ENCODE peak calls at places on chromosomes 11 and 22, in nine cellular contexts. A is body of pancreas; Z is tibial artery; M is stomach; H is WERI-Rb-1; S is endodermal cell; U is cardiac muscle cell; B is thoracic aorta; C is CD4-positive, alpha-beta T cell. R is an unnamed sample. For H3K27me3, the result is how much of the 10 kb centered on the place peaks cover.

GRCh38 chr22:20166703-20167102 is 15.8 kb upstream of the CCDC188 start:
- DNase-seq in A (no peak), Z (no peak), M (no peak), H (no peak), S (no peak), U (no peak), B (no peak), C (no peak), R (no peak)

GRCh38 chr22:48316245-48316875 is 1511.3 kb downstream of the BRD1 start:
- DNase-seq in A (no peak), Z (peak), M (peak), H (peak), S (peak), U (no peak), B (no peak), C (peak), R (no peak)

GRCh38 chr11:134038897-134039470 is 29.9 kb upstream of the JAM3 start:
- DNase-seq in A (no peak), Z (peak), M (no peak), H (peak), S (no peak), U (no peak), B (no peak), C (no peak), R (no peak)

GRCh38 chr11:45798793-45799441 is 6.0 kb upstream of the SLC35C1 start:
- DNase-seq in A (no peak), Z (peak), M (peak), H (no peak), S (no peak), U (peak), B (no peak), C (no peak), R (no peak)

GRCh38 chr22:18064636-18065035 is 13.2 kb upstream of the PEX26 start:
- DNase-seq in A (no peak), Z (no peak), M (no peak), H (no peak), S (no peak), U (no peak), B (no peak), C (no peak), R (no peak)

GRCh38 chr11:29312817-29313216 is 704.0 kb downstream of the KCNA4 start:
- DNase-seq in A (no peak), Z (no peak), M (no peak), H (no peak), S (no peak), U (no peak), B (no peak), C (no peak), R (no peak)

GRCh38 chr11:64156235-64157011 is 9.5 kb downstream of the MACROD1 start:
- DNase-seq in A (peak), Z (no peak), M (no peak), H (peak), S (no peak), U (no peak), B (no peak), C (no peak), R (no peak)

GRCh38 chr22:23396362-23397007 is 183.6 kb downstream of the IGLL1 start:
- DNase-seq in A (no peak), Z (no peak), M (no peak), H (no peak), S (no peak), U (no peak), B (no peak), C (no peak), R (no peak)

GRCh38 chr22:32106930-32107329 is 52.2 kb downstream of the C22orf42 start:
- DNase-seq in A (no peak), Z (no peak), M (no peak), H (no peak), S (peak), U (peak), B (no peak), C (no peak), R (no peak)

GRCh38 chr11:64757549-64758329 is 2.0 kb downstream of the PYGM start:
- DNase-seq in A (no peak), Z (peak), M (no peak), H (peak), S (peak), U (no peak), B (no peak), C (no peak), R (no peak)

GRCh38 chr11:62508336-62509058 is 38.1 kb downstream of the AHNAK start:
- DNase-seq in A (peak), Z (peak), M (peak), H (no peak), S (peak), U (peak), B (no peak), C (no peak), R (no peak)

GRCh38 chr11:117281159-117281558 is 10.0 kb upstream of the BACE1-AS start:
- DNase-seq in A (no peak), Z (no peak), M (no peak), H (no peak), S (peak), U (peak), B (no peak), C (no peak), R (no peak)

GRCh38 chr11:12076840-12077534 is 33.4 kb upstream of the MICAL2 start:
- DNase-seq in A (no peak), Z (no peak), M (no peak), H (no peak), S (no peak), U (no peak), B (no peak), C (no peak), R (no peak)

GRCh38 chr11:13955971-13956421 is 6.5 kb upstream of the SPON1 start:
- DNase-seq in A (peak), Z (peak), M (peak), H (peak), S (peak), U (peak), B (no peak), C (peak), R (peak)

GRCh38 chr11:72683782-72684200 is 9.6 kb upstream of the PDE2A start:
- DNase-seq in A (peak), Z (peak), M (peak), H (peak), S (peak), U (peak), B (no peak), C (peak), R (peak)

GRCh38 chr11:75270896-75271415 is 30.4 kb downstream of the TPBGL start:
- DNase-seq in A (no peak), Z (no peak), M (no peak), H (no peak), S (peak), U (no peak), B (no peak), C (peak), R (no peak)

GRCh38 chr11:116727990-116728389 is 44.8 kb downstream of the BUD13 start:
- DNase-seq in A (no peak), Z (peak), M (no peak), H (no peak), S (no peak), U (no peak), B (no peak), C (no peak), R (no peak)

GRCh38 chr22:35044607-35045390 is 21.2 kb upstream of the ISX start:
- DNase-seq in A (no peak), Z (no peak), M (no peak), H (no peak), S (peak), U (no peak), B (no peak), C (no peak), R (no peak)

GRCh38 chr11:30411383-30411782 is 88.5 kb downstream of the ARL14EP start:
- DNase-seq in A (no peak), Z (no peak), M (no peak), H (no peak), S (no peak), U (no peak), B (no peak), C (no peak), R (no peak)

GRCh38 chr11:70456921-70457532 is 58.7 kb downstream of the CTTN start:
- DNase-seq in A (no peak), Z (no peak), M (no peak), H (no peak), S (peak), U (peak), B (no peak), C (no peak), R (no peak)

DNA sequence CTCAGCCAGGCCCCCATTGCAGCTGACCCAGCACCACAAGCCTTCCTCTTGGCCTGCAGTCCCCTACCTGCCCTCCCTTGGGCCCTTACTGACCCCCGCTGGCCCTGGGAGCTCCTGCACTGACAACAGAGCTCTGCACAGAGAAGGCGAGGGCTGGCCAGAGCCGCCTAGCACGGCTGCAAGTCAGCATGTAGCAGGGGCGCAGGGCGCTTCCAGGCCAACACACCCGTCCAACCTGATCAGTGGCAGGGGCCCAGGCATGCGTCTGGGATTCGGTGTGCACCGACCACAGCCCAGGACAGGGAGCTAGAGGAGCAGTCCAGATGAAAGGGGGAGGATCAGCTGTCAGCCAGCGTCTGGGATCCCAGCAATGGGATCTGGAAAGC is 7.6 kb downstream of the WNT7B start:
- DNase-seq in A (no peak), Z (no peak), M (no peak), H (peak), S (peak), U (peak), B (no peak), C (no peak), R (no peak)
- TF ChIP-seq CTCF in A (no peak), Z (no peak), M (no peak), H (peak), S (peak), U (no peak), B (no peak), C (no peak), R (no peak)

DNA sequence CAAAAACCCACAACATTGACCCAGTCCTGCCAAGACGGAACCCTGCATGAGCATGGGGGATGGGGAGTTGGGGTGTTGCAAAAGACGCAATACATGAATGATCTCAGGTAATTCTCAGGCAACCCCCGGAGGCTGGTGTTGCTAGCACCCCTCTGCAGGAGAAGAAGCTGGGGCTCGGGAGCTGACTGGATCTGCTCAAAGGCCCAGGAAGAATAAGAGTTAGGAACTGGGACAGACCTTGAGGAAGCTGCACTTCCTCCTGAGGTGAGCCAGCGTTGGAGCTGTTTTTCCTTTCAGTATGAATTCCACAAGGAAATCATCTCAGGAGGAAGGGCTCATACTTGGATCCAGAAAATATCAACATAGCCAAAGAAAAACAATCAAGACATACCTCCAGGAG is at the start of gene KRTAP5-9:
- DNase-seq in A (no peak), Z (no peak), M (no peak), H (no peak), S (no peak), U (no peak), B (no peak), C (no peak), R (no peak)
- H3K27me3 ChIP-seq in A (under half), Z (under half), M (under half), H (under half), S (under half), U (under half), B (under half), C (under half), R (under half)

GRCh38 chr22:29799217-29799680 is 32.1 kb downstream of the UQCR10 start:
- DNase-seq in A (peak), Z (peak), M (peak), H (no peak), S (no peak), U (peak), B (peak), C (no peak), R (no peak)
- TF ChIP-seq CTCF in A (no peak), Z (no peak), M (no peak), H (no peak), S (no peak), U (no peak), B (no peak), C (no peak), R (no peak)

DNA sequence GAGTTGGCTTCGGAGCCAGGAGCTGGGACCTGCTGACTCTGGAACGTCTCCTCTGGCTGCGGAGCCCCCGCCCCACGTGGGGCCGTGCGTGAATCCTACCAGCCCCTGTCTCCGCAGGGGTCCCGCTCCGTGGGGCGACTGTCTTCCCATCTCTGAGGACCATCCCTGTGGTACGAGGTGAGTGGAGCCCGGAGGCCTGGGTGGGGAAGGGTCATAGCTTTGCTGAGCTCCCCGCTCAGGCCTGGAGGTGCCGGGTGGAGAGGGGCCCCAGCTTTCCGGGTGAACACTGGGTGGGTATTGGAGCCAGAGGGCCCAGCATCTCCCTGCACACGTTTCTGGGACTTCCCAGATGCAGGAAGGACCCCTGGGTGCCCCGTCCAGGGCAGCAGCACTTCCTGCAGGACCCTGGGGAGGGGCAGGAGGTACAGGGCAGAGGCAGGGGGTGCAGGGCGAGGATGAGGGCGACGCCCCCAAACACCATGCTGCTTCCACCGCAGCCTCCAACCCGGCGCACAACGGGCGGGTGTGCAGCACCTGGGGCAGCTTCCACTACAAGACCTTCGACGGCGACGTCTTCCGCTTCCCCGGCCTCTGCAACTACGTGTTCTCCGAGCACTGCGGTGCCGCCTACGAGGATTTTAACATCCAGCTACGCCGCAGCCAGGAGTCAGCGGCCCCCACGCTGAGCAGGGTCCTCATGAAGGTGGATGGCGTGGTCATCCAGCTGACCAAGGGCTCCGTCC is 3.8 kb downstream of the MUC5AC start:
- DNase-seq in A (no peak), Z (peak), M (peak), H (no peak), S (peak), U (no peak), B (no peak), C (peak), R (no peak)
- H3K27me3 ChIP-seq in A (under half), Z (under half), M (under half), H (under half), S (under half), U (under half), B (under half), C (under half), R (under half)

GRCh38 chr11:124113890-124114289 is 1.4 kb upstream of the VWA5A start:
- DNase-seq in A (no peak), Z (no peak), M (no peak), H (no peak), S (no peak), U (peak), B (no peak), C (no peak), R (no peak)

GRCh38 chr11:124109377-124109776 is 5.9 kb upstream of the VWA5A start:
- DNase-seq in A (no peak), Z (no peak), M (no peak), H (no peak), S (no peak), U (no peak), B (no peak), C (no peak), R (no peak)

DNA sequence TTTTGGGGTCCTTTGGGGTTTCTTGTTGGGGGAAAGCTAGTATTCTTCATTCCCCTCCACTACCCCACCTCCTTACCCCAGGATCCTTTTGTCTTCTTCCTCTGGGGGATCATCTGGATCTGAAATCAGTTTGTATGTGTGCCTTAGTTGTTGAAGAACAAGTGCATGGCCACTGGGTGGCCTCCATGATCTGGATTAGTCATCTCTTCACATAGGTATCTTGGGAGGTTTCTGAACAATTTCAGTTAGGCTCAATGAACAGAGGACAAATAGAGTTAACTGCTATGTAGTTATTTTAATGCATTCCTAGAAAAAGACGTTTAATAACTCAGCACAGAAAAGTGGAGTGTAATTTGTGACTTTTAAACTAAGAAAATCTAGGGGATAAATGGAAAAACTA is 7.1 kb upstream of the VWA5A start:
- DNase-seq in A (peak), Z (no peak), M (no peak), H (peak), S (peak), U (peak), B (no peak), C (no peak), R (no peak)
- TF ChIP-seq CTCF in A (no peak), Z (no peak), M (no peak), H (peak), S (peak), U (peak), B (peak), C (no peak), R (peak)

R was measured in GM06990.